ENCODE peak calls at places on chromosome 2, in five cellular contexts. K is brain microvascular endothelial cell, T is NB4, Z is skeletal muscle cell, E is right lobe of liver. B is an unnamed sample.
A peak's percentile ranks its signal among the peaks of the same experiment; 100 is the strongest.

GRCh38 chr2:240966906-240967680 is 31.3 kb upstream of the SNED1 start:
- DNase-seq in T (no peak), Z (no peak), E (peak; percentile 59), K (no peak), B (no peak)

GRCh38 chr2:218962859-218963492 is 3.5 kb downstream of the CDK5R2 start:
- DNase-seq in Z (no peak), E (no peak), K (peak; percentile 14), T (peak; percentile 65), B (no peak)

GRCh38 chr2:26786207-26787023 is 559 bp downstream of the CENPA start:
- DNase-seq in Z (no peak), T (peak; percentile 54), E (peak; percentile 70), K (no peak), B (no peak)

GRCh38 chr2:26453421-26454329 is 24.2 kb downstream of the OTOF start:
- DNase-seq in K (no peak), E (peak; percentile 34), T (no peak), Z (no peak), B (no peak)

GRCh38 chr2:121202541-121203310 is 82.3 kb downstream of the TFCP2L1 start:
- DNase-seq in E (peak; percentile 42), K (no peak), T (no peak), Z (no peak), B (no peak)

GRCh38 chr2:240796543-240797499 is 23.2 kb downstream of the KIF1A start:
- DNase-seq in T (no peak), Z (no peak), K (no peak), E (no peak), B (no peak)

GRCh38 chr2:137943035-137943830 is 21.0 kb upstream of the HNMT start:
- DNase-seq in K (no peak), T (no peak), Z (no peak), E (peak; percentile 59), B (no peak)

GRCh38 chr2:30716117-30716900 is 90.9 kb downstream of the CAPN13 start:
- DNase-seq in E (no peak), K (no peak), Z (no peak), T (no peak), B (no peak)

GRCh38 chr2:149329068-149329467 is 1.3 kb upstream of the LYPD6 start:
- DNase-seq in Z (no peak), K (no peak), E (no peak), T (peak; percentile 71), B (no peak)

GRCh38 chr2:223545830-223546229 is 56.3 kb downstream of the SCG2 start:
- DNase-seq in T (no peak), Z (no peak), K (no peak), E (no peak), B (no peak)

GRCh38 chr2:67854103-67854502 is 208.7 kb downstream of the C1D start:
- DNase-seq in T (no peak), E (no peak), Z (no peak), K (no peak), B (no peak)

GRCh38 chr2:37692731-37693130 is 21.3 kb upstream of the CDC42EP3 start:
- DNase-seq in E (no peak), T (no peak), K (no peak), Z (no peak), B (no peak)

GRCh38 chr2:237920673-237921072 is 46.1 kb upstream of the UBE2F start:
- DNase-seq in T (no peak), E (no peak), Z (no peak), K (no peak), B (no peak)

GRCh38 chr2:136297974-136298373 is 180.0 kb upstream of the CXCR4 start:
- DNase-seq in Z (no peak), E (no peak), K (no peak), T (no peak), B (no peak)

GRCh38 chr2:100752628-100753333 is 67.2 kb upstream of the NPAS2 start:
- DNase-seq in E (no peak), T (peak; percentile 58), Z (peak; percentile 92), K (peak; percentile 72), B (peak; percentile 77)

GRCh38 chr2:11568436-11568835 is 34.6 kb downstream of the GREB1 start:
- DNase-seq in K (no peak), E (no peak), Z (no peak), T (no peak), B (no peak)

GRCh38 chr2:171271380-171271779 is 110.7 kb upstream of the TLK1 start:
- DNase-seq in K (no peak), E (no peak), T (no peak), Z (no peak), B (no peak)

GRCh38 chr2:33477473-33478468 is 1.3 kb downstream of the RASGRP3 start:
- DNase-seq in E (no peak), Z (no peak), K (no peak), T (peak; percentile 79), B (no peak)

GRCh38 chr2:220270506-220271070 is 643.2 kb downstream of the SLC4A3 start:
- DNase-seq in T (no peak), Z (no peak), K (no peak), E (no peak), B (no peak)

GRCh38 chr2:120245520-120245835 is 7.2 kb upstream of the RALB start:
- DNase-seq in T (no peak), K (no peak), E (no peak), Z (no peak), B (no peak)

GRCh38 chr2:27308359-27308875 is at the start of gene UCN:
- DNase-seq in Z (no peak), E (peak; percentile 56), T (no peak), K (peak; percentile 54), B (no peak)

GRCh38 chr2:193783681-193784080 is 1588.9 kb upstream of the TMEFF2 start:
- DNase-seq in K (no peak), Z (no peak), T (no peak), E (no peak), B (no peak)

GRCh38 chr2:46970334-46971288 is 55.0 kb upstream of the MCFD2 start:
- DNase-seq in E (peak; percentile 86), Z (no peak), T (peak; percentile 95), K (peak; percentile 31), B (no peak)

GRCh38 chr2:61421611-61422010 is 49.3 kb downstream of the USP34 start:
- DNase-seq in E (no peak), T (no peak), Z (no peak), K (no peak), B (no peak)

GRCh38 chr2:42036413-42036812 is 11.4 kb upstream of the PKDCC start:
- DNase-seq in T (no peak), K (no peak), E (no peak), Z (no peak), B (no peak)

GRCh38 chr2:165762723-165763122 is 31.3 kb downstream of the GALNT3 start:
- DNase-seq in K (no peak), Z (no peak), E (no peak), T (no peak), B (no peak)

GRCh38 chr2:238669046-238669445 is 178.8 kb upstream of the TWIST2 start:
- DNase-seq in Z (no peak), E (no peak), T (no peak), K (no peak), B (no peak)

GRCh38 chr2:181742908-181743722 is 62.8 kb upstream of the NEUROD1 start:
- DNase-seq in E (no peak), T (peak; percentile 68), Z (peak; percentile 11), K (peak; percentile 50), B (no peak)

DNA sequence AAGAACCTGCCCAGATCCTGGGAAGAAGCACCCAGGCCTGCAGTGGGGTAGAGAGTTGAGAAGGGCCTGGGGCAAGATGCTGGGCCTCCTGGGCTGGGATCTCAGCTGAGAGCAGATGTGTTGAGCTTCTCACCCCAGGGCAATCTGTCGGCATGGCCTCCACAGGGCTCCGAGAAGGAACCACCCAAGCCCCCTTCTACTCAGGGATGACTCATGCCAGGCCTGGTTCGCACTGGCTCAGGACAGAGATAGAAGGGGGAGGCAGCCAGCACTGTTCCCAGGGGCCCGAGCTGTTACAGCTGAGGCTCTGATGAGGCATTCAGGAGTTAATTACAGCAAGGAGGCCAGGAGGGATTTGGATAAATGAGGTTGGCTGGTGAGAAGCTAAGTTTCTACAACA is 62.5 kb downstream of the CENPO start:
- DNase-seq in E (no peak), K (peak; percentile 45), Z (peak; percentile 57), T (peak; percentile 62), B (no peak)
- H3K4me3 ChIP-seq in E (no peak overlapping the region), K (no peak overlapping the region), Z (no peak overlapping the region), T (no peak overlapping the region), B (no peak overlapping the region)

GRCh38 chr2:44934024-44934423 is 7.5 kb upstream of the SIX3 start:
- DNase-seq in K (no peak), E (no peak), T (peak; percentile 69), Z (no peak), B (no peak)

GRCh38 chr2:44932079-44932478 is 9.4 kb upstream of the SIX3 start:
- DNase-seq in E (no peak), Z (no peak), T (peak; percentile 69), K (no peak), B (no peak)

GRCh38 chr2:44931177-44931795 is 10.2 kb upstream of the SIX3 start:
- DNase-seq in Z (no peak), E (no peak), K (no peak), T (no peak), B (no peak)

GRCh38 chr2:44933434-44933951 is 8.0 kb upstream of the SIX3 start:
- DNase-seq in E (no peak), K (no peak), Z (no peak), T (no peak), B (no peak)

DNA sequence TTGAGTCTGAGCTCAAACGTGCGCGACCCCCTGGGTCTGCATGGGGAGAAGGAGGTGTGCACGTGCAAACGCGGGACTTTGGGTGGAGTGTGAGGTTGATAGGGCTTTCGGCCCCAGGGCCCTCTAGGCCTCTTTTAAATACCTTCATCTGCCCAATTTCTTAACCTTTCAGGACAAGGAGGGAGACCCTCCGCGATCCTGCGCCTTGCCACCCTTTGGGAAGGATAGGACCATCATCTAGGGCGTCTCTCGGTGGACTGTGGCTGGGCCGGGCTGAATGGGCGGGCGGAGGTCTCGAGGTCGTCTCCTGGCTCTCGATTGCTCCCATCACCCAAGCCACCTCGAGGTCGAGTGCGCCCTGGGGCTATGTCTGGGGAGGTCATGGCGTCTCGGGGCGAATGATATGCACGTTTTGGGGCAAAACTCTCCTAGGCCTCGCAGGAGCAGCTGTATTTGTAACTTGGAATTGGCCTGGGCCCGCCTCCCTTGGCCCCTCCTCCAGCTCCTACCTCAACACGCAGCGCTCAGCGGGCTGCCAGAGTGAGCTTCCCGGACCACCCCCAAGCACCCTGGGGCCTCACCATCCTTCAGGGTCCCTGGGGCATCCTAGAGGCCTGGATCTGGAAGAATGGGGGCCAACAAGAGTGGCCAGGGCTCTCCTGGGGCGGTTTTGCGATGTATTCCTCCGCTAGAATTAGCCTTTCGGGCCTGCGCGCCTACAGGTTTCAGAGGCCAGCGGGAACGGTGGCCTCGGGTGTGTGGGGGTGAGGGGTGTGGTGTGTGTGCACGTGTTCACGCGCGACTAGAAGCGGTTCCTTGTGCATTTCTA is 8.7 kb upstream of the SIX3 start:
- DNase-seq in T (no peak), E (no peak), K (no peak), Z (no peak), B (no peak)
- H3K4me3 ChIP-seq in T (peak overlapping the region; percentile 87), E (no peak overlapping the region), K (no peak overlapping the region), Z (no peak overlapping the region), B (no peak overlapping the region)

DNA sequence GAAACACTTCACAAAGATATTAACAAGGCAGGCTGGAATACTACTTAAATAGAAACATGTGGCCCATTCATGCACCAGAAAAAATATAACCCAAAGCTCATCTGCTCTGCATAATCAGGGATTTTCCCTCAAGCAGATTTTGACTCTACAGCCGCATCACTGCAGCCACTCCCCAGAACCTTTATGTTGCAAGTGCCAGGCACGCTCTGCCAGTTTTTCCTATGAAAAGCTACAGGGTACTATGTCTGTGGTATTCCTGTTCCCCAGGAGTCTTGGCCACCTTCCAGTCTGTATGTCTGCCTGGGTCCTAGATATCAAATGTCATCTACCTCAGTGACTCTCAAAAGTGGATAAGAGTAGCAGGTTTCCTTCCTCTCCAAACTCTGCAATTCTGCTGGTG is 3.8 kb downstream of the COA5 start:
- DNase-seq in Z (no peak), E (no peak), T (no peak), K (no peak), B (no peak)
- H3K4me3 ChIP-seq in Z (no peak overlapping the region), E (no peak overlapping the region), T (no peak overlapping the region), K (no peak overlapping the region), B (no peak overlapping the region)

GRCh38 chr2:152171733-152172132 is 3.8 kb downstream of the STAM2 start:
- DNase-seq in Z (no peak), E (no peak), K (no peak), T (no peak), B (no peak)
- H3K4me3 ChIP-seq in Z (no peak overlapping the region), E (no peak overlapping the region), K (no peak overlapping the region), T (no peak overlapping the region), B (no peak overlapping the region)

B was measured in AG04449.